ENCODE peak calls at places on chromosomes 12 and 14, in seven cellular contexts. Z is COLO829; J is brain microvascular endothelial cell; V is naive B cell; X is stimulated activated CD8-positive, alpha-beta memory T cell treated with anti-CD3 and anti-CD28 coated beads, Interleukin-15, amount 100 ng/mL, for 1 hour; I is right lobe of liver; K is HuH-7. D is an unnamed sample.
A peak's percentile ranks its signal among the peaks of the same experiment; 100 is the strongest.

GRCh38 chr14:58749066-58749669 is 111.4 kb downstream of the DACT1 start:
- DNase-seq in Z (no peak), V (no peak), X (no peak), J (peak; percentile 85), I (no peak), K (no peak), D (peak; percentile 26)

GRCh38 chr14:53356361-53357150 is 203.4 kb upstream of the DDHD1 start:
- DNase-seq in I (no peak), K (no peak), V (no peak), X (no peak), J (peak; percentile 51), Z (no peak), D (no peak)

GRCh38 chr14:64061706-64062105 is 208.9 kb downstream of the SYNE2 start:
- DNase-seq in K (no peak), X (no peak), I (no peak), J (no peak), Z (no peak), V (no peak), D (no peak)

GRCh38 chr12:112750971-112751370 is 40.6 kb upstream of the RPH3A start:
- DNase-seq in Z (peak; percentile 31), I (no peak), K (no peak), X (no peak), V (no peak), J (peak; percentile 4), D (no peak)

GRCh38 chr14:28766505-28767238 is at the start of gene FOXG1:
- DNase-seq in Z (no peak), I (no peak), X (no peak), V (no peak), K (peak; percentile 84), J (no peak), D (no peak)

GRCh38 chr12:117816-118345 is 51.3 kb downstream of the IQSEC3 start:
- DNase-seq in I (no peak), X (no peak), V (no peak), J (no peak), Z (no peak), K (no peak), D (no peak)

GRCh38 chr12:81300454-81300853 is 222.6 kb downstream of the ACSS3 start:
- DNase-seq in X (no peak), Z (no peak), I (no peak), J (no peak), V (no peak), K (no peak), D (no peak)

GRCh38 chr14:103422981-103423600 is 37.9 kb downstream of the MARK3 start:
- DNase-seq in J (peak; percentile 63), K (no peak), Z (no peak), I (no peak), X (no peak), V (no peak), D (no peak)

D was measured in stimulated activated CD4-positive, alpha-beta T cell treated with anti-CD3 and anti-CD28 coated beads, Interleukin-12 subunit alpha, Interleukin-12 subunit beta, amount 100 ng/mL, for 48 hours.